ENCODE peak calls at places on chromosome 6, in six cellular contexts. H, S, V, P, K and X are unnamed samples. For H3K4me1, the result is how much of the 10 kb centered on the place peaks cover.

GRCh38 chr6:147244832-147245231 is 40.6 kb downstream of the STXBP5 start:
- DNase-seq in H (no peak), P (no peak), V (no peak), K (no peak), S (no peak), X (no peak)

GRCh38 chr6:135423649-135424128 is 73.9 kb downstream of the AHI1 start:
- DNase-seq in P (peak), V (peak), H (no peak), K (peak), S (peak), X (peak)

GRCh38 chr6:75418233-75418632 is 75.4 kb downstream of the FILIP1 start:
- DNase-seq in S (no peak), P (no peak), H (no peak), V (no peak), K (no peak), X (no peak)

GRCh38 chr6:138863331-138863730 is 67.4 kb downstream of the ECT2L start:
- DNase-seq in P (no peak), H (no peak), K (no peak), S (no peak), V (no peak), X (no peak)

GRCh38 chr6:6684365-6684833 is 95.9 kb downstream of the LY86 start:
- DNase-seq in H (no peak), S (peak), P (no peak), V (peak), K (no peak), X (no peak)

GRCh38 chr6:146189131-146189530 is 160.3 kb downstream of the GRM1 start:
- DNase-seq in V (no peak), P (no peak), H (no peak), K (no peak), S (no peak), X (no peak)

GRCh38 chr6:70371454-70372105 is 41.7 kb upstream of the FAM135A start:
- DNase-seq in V (peak), H (no peak), S (no peak), K (peak), P (peak), X (peak)

GRCh38 chr6:119526609-119527605 is 177.3 kb upstream of the MAN1A1 start:
- DNase-seq in S (no peak), V (no peak), P (no peak), K (no peak), H (no peak), X (no peak)

GRCh38 chr6:38113810-38114577 is 294.5 kb downstream of the ZFAND3 start:
- DNase-seq in V (no peak), P (no peak), K (no peak), S (no peak), H (no peak), X (no peak)

GRCh38 chr6:118843685-118844390 is 50.1 kb upstream of the ASF1A start:
- DNase-seq in H (no peak), K (no peak), V (no peak), P (no peak), S (peak), X (no peak)

GRCh38 chr6:46329568-46329967 is 158.8 kb upstream of the ENPP5 start:
- DNase-seq in H (no peak), S (no peak), K (no peak), V (no peak), P (no peak), X (no peak)

GRCh38 chr6:166203003-166203640 is 35.5 kb upstream of the TBXT start:
- DNase-seq in S (no peak), P (no peak), K (no peak), V (no peak), H (no peak), X (no peak)

GRCh38 chr6:158752613-158753012 is 66.6 kb downstream of the EZR start:
- DNase-seq in S (no peak), K (no peak), V (no peak), P (peak), H (no peak), X (no peak)

GRCh38 chr6:3913077-3913957 is 64.1 kb downstream of the FAM50B start:
- DNase-seq in K (peak), V (peak), S (no peak), P (no peak), H (peak), X (peak)

GRCh38 chr6:21769405-21769851 is 175.9 kb downstream of the SOX4 start:
- DNase-seq in K (no peak), V (no peak), H (no peak), S (no peak), P (no peak), X (no peak)

GRCh38 chr6:34556493-34556892 is 364 bp upstream of the SPDEF start:
- DNase-seq in V (no peak), K (no peak), H (no peak), P (no peak), S (no peak), X (no peak)

GRCh38 chr6:156876302-156876701 is 99.1 kb downstream of the ARID1B start:
- DNase-seq in S (no peak), P (peak), V (peak), K (no peak), H (peak), X (no peak)

GRCh38 chr6:98292812-98293211 is 541.6 kb upstream of the POU3F2 start:
- DNase-seq in H (no peak), S (no peak), V (no peak), P (no peak), K (peak), X (no peak)
- H3K4me1 ChIP-seq in H (under half), S (under half), V (under half), P (under half), K (under half), X (under half)

GRCh38 chr6:30887901-30888300 is 3.6 kb downstream of the DDR1 start:
- DNase-seq in P (peak), H (no peak), V (no peak), S (no peak), K (no peak), X (no peak)

GRCh38 chr6:30885481-30885998 is 1.2 kb downstream of the DDR1 start:
- DNase-seq in P (peak), V (peak), K (peak), H (no peak), S (no peak), X (no peak)

GRCh38 chr6:30884521-30885480 is 482 bp downstream of the DDR1 start:
- DNase-seq in K (no peak), V (peak), H (peak), S (no peak), P (peak), X (no peak)

GRCh38 chr6:30886897-30887255 is 2.6 kb downstream of the DDR1 start:
- DNase-seq in V (peak), K (no peak), S (no peak), H (no peak), P (peak), X (no peak)

GRCh38 chr6:30885999-30886896 is 1.9 kb downstream of the DDR1 start:
- DNase-seq in V (peak), P (peak), H (peak), S (no peak), K (peak), X (peak)
- TF ChIP-seq YY1 in V (no peak), P (peak), H (no peak), S (no peak), K (no peak), X (no peak)

GRCh38 chr6:163776549-163777378 is 362.2 kb downstream of the QKI start:
- DNase-seq in H (no peak), K (no peak), V (no peak), S (no peak), P (no peak), X (no peak)
- H3K4me2 ChIP-seq in H (no peak), K (no peak), V (peak), S (no peak), P (no peak), X (no peak)

GRCh38 chr6:14211596-14211961 is 94.0 kb downstream of the CD83 start:
- DNase-seq in S (no peak), P (peak), K (peak), V (peak), H (no peak), X (no peak)
- H3K4me1 ChIP-seq in S (under half), P (under half), K (under half), V (under half), H (under half), X (under half)

DNA sequence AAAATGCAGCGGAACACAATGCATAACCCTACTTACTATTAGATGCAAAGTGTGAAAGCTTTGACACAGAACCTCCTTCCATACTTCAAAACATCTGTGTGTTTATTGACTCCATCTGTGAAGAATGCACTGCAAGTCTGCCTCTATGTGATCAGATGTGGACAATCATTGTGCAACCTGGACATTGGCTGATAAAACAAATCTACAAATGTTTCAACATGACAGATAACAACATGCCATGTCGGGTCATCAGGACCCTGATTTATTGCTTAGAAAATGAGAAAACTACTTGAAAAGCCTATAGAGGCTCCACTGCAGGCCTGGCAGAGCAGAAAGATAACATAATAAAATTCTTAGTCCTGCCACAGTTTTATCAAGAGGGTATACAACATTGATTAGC is 1286.3 kb downstream of the GRIK2 start:
- DNase-seq in H (no peak), S (no peak), K (peak), P (peak), V (no peak), X (no peak)
- TF ChIP-seq YY1 in H (no peak), S (no peak), K (no peak), P (no peak), V (no peak), X (no peak)

DNA sequence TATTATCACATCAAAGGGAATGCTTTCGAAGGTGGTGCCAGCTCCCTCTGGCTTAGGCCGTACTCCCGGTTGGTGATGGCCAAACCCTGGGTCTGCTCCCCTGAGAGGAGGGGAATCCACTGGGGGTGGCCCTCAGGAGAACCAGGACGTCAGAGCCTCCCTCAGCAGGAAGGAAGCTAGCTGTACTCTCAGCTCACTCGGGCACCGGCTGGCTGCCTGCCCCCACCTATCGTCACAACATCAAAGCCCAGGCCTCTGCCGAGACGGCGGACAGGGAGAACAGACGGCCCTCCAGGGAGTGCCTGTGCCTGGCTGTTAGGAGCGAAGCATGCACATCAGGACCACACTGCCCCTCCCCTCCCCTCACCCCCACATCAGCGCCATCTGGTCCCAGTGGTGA is 9.2 kb upstream of the PGC start:
- DNase-seq in H (no peak), K (no peak), V (no peak), P (no peak), S (no peak), X (no peak)
- H3K4me2 ChIP-seq in H (no peak), K (peak), V (no peak), P (no peak), S (no peak), X (no peak)

GRCh38 chr6:52495859-52496396 is 75.8 kb downstream of the EFHC1 start:
- DNase-seq in K (no peak), V (no peak), P (no peak), S (no peak), H (peak), X (no peak)

GRCh38 chr6:52489881-52490280 is 69.7 kb downstream of the EFHC1 start:
- DNase-seq in V (no peak), P (no peak), H (no peak), K (no peak), S (no peak), X (no peak)

GRCh38 chr6:52494298-52495072 is 74.3 kb downstream of the EFHC1 start:
- DNase-seq in P (no peak), V (no peak), S (no peak), H (peak), K (no peak), X (no peak)

GRCh38 chr6:52493669-52494068 is 73.5 kb downstream of the EFHC1 start:
- DNase-seq in S (peak), V (no peak), H (no peak), P (no peak), K (no peak), X (no peak)

DNA sequence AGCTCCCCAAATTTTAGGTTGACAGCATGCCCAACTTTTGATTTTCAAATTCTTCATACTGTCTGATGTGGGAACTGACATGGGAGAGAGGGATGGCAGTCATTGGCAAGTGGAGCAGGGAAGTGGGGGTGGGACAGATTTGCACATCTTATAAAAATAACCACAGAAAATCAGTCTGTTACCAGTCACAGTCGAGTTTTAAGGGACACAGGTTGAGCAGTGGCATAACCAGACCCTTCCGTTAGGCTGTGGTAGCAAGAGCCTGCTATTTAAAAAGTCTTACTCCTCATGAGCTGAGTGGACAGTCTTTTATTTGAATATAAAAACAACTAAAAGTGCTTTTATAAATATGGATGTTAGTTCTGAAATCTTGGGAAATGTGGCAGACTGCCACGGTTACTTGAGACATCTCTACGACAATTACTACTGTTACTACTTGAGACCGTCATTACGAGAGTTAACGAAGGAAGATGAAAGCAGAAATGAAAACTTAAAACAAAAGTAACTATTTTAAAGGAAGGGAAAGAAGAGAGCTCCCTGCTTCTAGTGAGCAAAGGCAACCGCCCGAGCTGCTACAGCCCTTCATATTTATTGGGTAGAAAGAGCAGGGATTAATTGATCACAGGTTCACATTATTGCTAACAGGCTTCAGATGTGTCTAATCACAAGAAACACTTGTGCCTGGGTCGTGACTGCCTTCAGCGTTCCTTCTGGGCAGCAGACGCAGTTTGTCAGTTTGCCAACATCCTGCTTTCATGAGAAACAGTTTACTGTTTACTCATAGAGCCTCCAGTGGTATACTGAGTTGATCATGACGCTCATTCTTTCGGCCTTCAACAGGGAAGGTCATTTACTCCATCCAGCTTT is 71.3 kb downstream of the EFHC1 start:
- DNase-seq in H (peak), V (no peak), S (peak), K (no peak), P (no peak), X (no peak)
- H3K4me1 ChIP-seq in H (under half), V (under half), S (half or more), K (under half), P (under half), X (under half)

GRCh38 chr6:163679753-163680152 is 265.2 kb downstream of the QKI start:
- DNase-seq in P (no peak), K (no peak), V (no peak), S (no peak), H (no peak), X (no peak)
- TF ChIP-seq YY1 in P (no peak), K (no peak), V (no peak), S (no peak), H (no peak), X (no peak)